ENCODE peak calls at places on chromosomes 13 and 19, in eight cellular contexts. K, L, B, E, G, H, D and I are unnamed samples.

GRCh38 chr19:18603255-18603957 is 3.2 kb downstream of the CRLF1 start:
- DNase-seq in K (no peak), L (no peak), B (no peak), E (no peak), G (no peak), H (no peak), D (no peak), I (no peak)

GRCh38 chr19:46716013-46716671 is 772 bp downstream of the PRKD2 start:
- DNase-seq in K (peak; percentile 44), L (no peak), B (peak; percentile 77), E (no peak), G (peak; percentile 39), H (no peak), D (no peak), I (no peak)

GRCh38 chr19:8641908-8642547 is 11.6 kb downstream of the NFILZ start:
- DNase-seq in K (no peak), L (no peak), B (no peak), E (no peak), G (no peak), H (no peak), D (peak; percentile 71), I (no peak)

GRCh38 chr19:14516746-14517438 is 1.3 kb downstream of the DNAJB1 start:
- DNase-seq in K (peak; percentile 29), L (no peak), B (no peak), E (no peak), G (no peak), H (no peak), D (no peak), I (no peak)

GRCh38 chr13:89457977-89458376 is 1786.8 kb downstream of the SLITRK5 start:
- DNase-seq in K (no peak), L (no peak), B (no peak), E (no peak), G (no peak), H (no peak), D (no peak), I (no peak)

GRCh38 chr19:56810260-56810659 is 30.3 kb downstream of the PEG3 start:
- DNase-seq in K (no peak), L (no peak), B (no peak), E (no peak), G (no peak), H (no peak), D (no peak), I (no peak)

GRCh38 chr19:50178859-50179537 is 15.9 kb upstream of the IZUMO2 start:
- DNase-seq in K (no peak), L (no peak), B (no peak), E (no peak), G (no peak), H (no peak), D (no peak), I (no peak)

GRCh38 chr13:72920097-72920496 is 138.2 kb downstream of the PIBF1 start:
- DNase-seq in K (no peak), L (no peak), B (no peak), E (no peak), G (no peak), H (no peak), D (no peak), I (no peak)

GRCh38 chr13:85223883-85224656 is 575.1 kb downstream of the SLITRK6 start:
- DNase-seq in K (no peak), L (no peak), B (no peak), E (no peak), G (no peak), H (no peak), D (no peak), I (no peak)

GRCh38 chr19:55647732-55648656 is at the start of gene CCDC106:
- DNase-seq in K (peak; percentile 72), L (no peak), B (peak; percentile 88), E (no peak), G (peak; percentile 64), H (no peak), D (peak; percentile 55), I (no peak)

GRCh38 chr19:21604941-21605548 is 99.6 kb downstream of the ZNF429 start:
- DNase-seq in K (no peak), L (no peak), B (no peak), E (no peak), G (no peak), H (no peak), D (no peak), I (no peak)

GRCh38 chr13:24220086-24220703 is 59.7 kb downstream of the SPATA13 start:
- DNase-seq in K (peak; percentile 59), L (no peak), B (no peak), E (no peak), G (peak; percentile 61), H (no peak), D (peak; percentile 75), I (peak; percentile 44)

GRCh38 chr13:38530492-38530891 is 156.4 kb upstream of the FREM2 start:
- DNase-seq in K (no peak), L (no peak), B (no peak), E (no peak), G (no peak), H (no peak), D (no peak), I (no peak)

GRCh38 chr13:39326471-39326870 is 276.5 kb downstream of the LHFPL6 start:
- DNase-seq in K (no peak), L (no peak), B (no peak), E (no peak), G (no peak), H (no peak), D (no peak), I (no peak)

GRCh38 chr13:27130223-27131015 is 41.2 kb downstream of the USP12 start:
- DNase-seq in K (no peak), L (no peak), B (no peak), E (no peak), G (no peak), H (no peak), D (no peak), I (no peak)

GRCh38 chr13:40585911-40586471 is 80.5 kb downstream of the FOXO1 start:
- DNase-seq in K (no peak), L (no peak), B (no peak), E (peak; percentile 29), G (no peak), H (no peak), D (no peak), I (no peak)

GRCh38 chr19:41703602-41704293 is 4.7 kb upstream of the CEACAM5 start:
- DNase-seq in K (peak; percentile 5), L (peak; percentile 45), B (peak; percentile 30), E (peak; percentile 91), G (no peak), H (no peak), D (no peak), I (no peak)

GRCh38 chr19:4337906-4338440 is 654 bp downstream of the STAP2 start:
- DNase-seq in K (peak; percentile 62), L (no peak), B (no peak), E (no peak), G (peak; percentile 33), H (no peak), D (peak; percentile 76), I (no peak)

GRCh38 chr13:76213423-76213904 is 577.3 kb downstream of the LMO7 start:
- DNase-seq in K (no peak), L (no peak), B (no peak), E (no peak), G (no peak), H (no peak), D (no peak), I (no peak)

GRCh38 chr13:91347212-91347995 is at the start of gene MIR17HG:
- DNase-seq in K (peak; percentile 94), L (peak; percentile 89), B (peak; percentile 91), E (peak; percentile 96), G (peak; percentile 91), H (peak; percentile 63), D (peak; percentile 84), I (peak; percentile 45)
- TF ChIP-seq POLR2A in K (peak; percentile 66), L (no peak), B (no peak), E (peak; percentile 24), G (no peak), H (peak; percentile 98), D (peak; percentile 84), I (peak; percentile 66)

DNA sequence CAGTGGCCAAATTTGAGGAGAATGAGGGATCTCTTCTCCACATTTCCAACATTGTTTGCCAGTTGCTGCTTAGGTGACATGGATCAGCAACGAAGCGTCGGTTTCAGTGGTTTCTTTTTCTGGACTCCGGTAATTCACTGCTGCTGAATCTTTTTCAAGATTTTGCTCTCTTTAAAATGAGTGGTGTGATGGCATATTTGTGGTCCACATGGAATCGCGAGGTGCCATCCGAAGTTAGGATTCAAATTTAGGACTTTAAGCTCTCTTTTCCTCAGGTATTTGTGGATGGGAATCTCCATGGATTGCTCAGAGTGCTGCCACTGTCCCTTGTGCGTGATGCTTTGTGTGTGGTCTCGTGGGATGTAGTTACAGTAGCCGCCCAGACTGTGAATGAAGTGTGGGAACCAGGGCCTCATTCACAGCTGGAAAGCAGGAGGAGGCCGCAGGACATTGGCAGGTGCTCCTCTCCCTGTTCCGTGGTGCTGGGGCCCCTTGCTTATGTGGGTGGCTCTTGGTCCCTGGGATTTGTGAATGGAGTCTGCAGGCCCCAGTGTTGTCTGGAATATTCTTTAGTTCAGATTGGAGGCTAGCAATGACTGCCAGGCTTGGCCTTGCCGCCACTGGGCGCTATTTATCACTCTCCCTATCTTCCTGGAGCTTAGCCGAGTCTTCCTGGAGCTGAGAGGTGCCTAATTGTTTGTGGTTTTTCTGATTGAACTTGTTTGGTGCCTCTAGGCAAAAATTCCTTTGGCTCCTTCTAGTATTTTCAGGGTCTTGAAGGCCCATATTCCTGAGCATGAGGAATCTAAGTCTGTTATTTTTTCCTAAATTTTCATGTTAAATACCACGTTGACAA is 1.5 kb downstream of the ILF3 start:
- DNase-seq in K (peak; percentile 18), L (no peak), B (no peak), E (no peak), G (no peak), H (no peak), D (peak; percentile 12), I (no peak)
- TF ChIP-seq POLR2AphosphoS5 in K (no peak), L (no peak), B (no peak), E (no peak), G (no peak), H (peak; percentile 92), D (no peak), I (no peak)

DNA sequence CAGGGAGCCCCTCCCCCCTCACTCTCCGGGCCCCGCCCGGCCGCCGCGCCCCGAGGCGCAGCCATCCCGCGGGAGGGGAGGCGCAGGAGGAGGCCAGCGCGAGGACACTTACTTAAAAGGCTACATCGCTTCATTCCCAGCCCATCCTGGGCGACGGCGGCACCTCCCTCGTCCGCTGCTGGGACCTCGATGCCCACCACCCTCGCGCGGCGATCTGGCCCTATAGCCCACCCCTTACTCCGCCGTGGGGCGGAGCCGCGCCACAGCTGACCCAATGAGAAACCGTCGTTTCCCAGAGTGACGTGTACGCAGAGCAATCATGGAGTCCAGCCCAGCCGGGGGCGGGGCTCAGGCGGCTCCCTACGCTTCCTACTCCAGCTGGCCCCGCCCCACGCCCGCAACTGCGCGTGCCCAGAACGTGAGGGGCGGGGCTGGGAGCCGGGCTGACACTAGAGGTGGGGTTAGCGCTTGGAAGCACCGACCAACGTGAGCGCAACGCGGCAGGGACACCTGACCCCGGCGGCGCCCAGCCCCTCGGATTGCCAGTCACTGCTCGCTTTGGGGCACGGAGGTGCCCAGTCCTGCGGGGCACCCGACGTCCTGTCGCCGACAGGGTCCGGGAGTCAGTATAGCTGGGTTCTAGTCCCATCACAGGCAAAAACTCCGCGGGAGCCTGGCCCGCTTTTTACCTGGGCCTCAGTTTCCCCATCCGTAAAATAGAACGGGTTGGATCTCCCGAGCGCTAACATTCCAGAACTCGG is at the start of gene ANKRD27:
- DNase-seq in K (peak; percentile 99), L (peak; percentile 99), B (peak; percentile 99), E (peak; percentile 99), G (peak; percentile 99), H (peak; percentile 95), D (peak; percentile 96), I (peak; percentile 91)
- TF ChIP-seq POLR2A in K (peak; percentile 64), L (no peak), B (peak; percentile 30), E (peak; percentile 49), G (no peak), H (peak; percentile 57), D (peak; percentile 57), I (peak; percentile 47)

GRCh38 chr19:34676697-34677385 is at the start of gene SCGB2B2:
- DNase-seq in K (no peak), L (peak; percentile 91), B (no peak), E (no peak), G (no peak), H (no peak), D (no peak), I (peak; percentile 41)
- TF ChIP-seq POLR2AphosphoS5 in K (no peak), L (no peak), B (no peak), E (no peak), G (no peak), H (no peak), D (no peak), I (no peak)